ENCODE peak calls at places on chromosomes 5 and 9, in nine cellular contexts. One of them, this sample, is unnamed.

GRCh38 chr5:147234825-147235635 is at the start of gene STK32A:
- DNase-seq in upper lobe of right lung: peak
- DNase-seq in H9: peak
- DNase-seq in hypothalamus: peak
- DNase-seq in HFFc6: no peak
- DNase-seq in T-helper 2 cell: no peak
- DNase-seq in right cardiac atrium: peak
- DNase-seq in astrocyte of the cerebellum: no peak
- DNase-seq in NCI-H526: no peak
- DNase-seq in this sample: peak

GRCh38 chr5:88883566-88884434 is 816 bp upstream of the MEF2C start:
- DNase-seq in upper lobe of right lung: peak
- DNase-seq in H9: peak
- DNase-seq in hypothalamus: peak
- DNase-seq in HFFc6: peak
- DNase-seq in T-helper 2 cell: peak
- DNase-seq in right cardiac atrium: peak
- DNase-seq in astrocyte of the cerebellum: peak
- DNase-seq in NCI-H526: peak
- DNase-seq in this sample: no peak

GRCh38 chr5:159814810-159815585 is 101.3 kb upstream of the ADRA1B start:
- DNase-seq in upper lobe of right lung: no peak
- DNase-seq in H9: no peak
- DNase-seq in hypothalamus: no peak
- DNase-seq in HFFc6: no peak
- DNase-seq in T-helper 2 cell: no peak
- DNase-seq in right cardiac atrium: no peak
- DNase-seq in astrocyte of the cerebellum: no peak
- DNase-seq in NCI-H526: no peak
- DNase-seq in this sample: no peak

GRCh38 chr5:142323480-142324376 is 1.1 kb downstream of the SPRY4 start:
- DNase-seq in upper lobe of right lung: peak
- DNase-seq in H9: no peak
- DNase-seq in hypothalamus: no peak
- DNase-seq in HFFc6: peak
- DNase-seq in T-helper 2 cell: no peak
- DNase-seq in right cardiac atrium: peak
- DNase-seq in astrocyte of the cerebellum: no peak
- DNase-seq in NCI-H526: no peak
- DNase-seq in this sample: no peak

GRCh38 chr5:32231241-32231640 is 57.1 kb upstream of the GOLPH3 start:
- DNase-seq in upper lobe of right lung: no peak
- DNase-seq in H9: no peak
- DNase-seq in hypothalamus: no peak
- DNase-seq in HFFc6: no peak
- DNase-seq in T-helper 2 cell: no peak
- DNase-seq in right cardiac atrium: no peak
- DNase-seq in astrocyte of the cerebellum: no peak
- DNase-seq in NCI-H526: no peak
- DNase-seq in this sample: no peak

GRCh38 chr5:177472460-177473441 is 683 bp downstream of the DBN1 start:
- DNase-seq in upper lobe of right lung: peak
- DNase-seq in H9: no peak
- DNase-seq in hypothalamus: no peak
- DNase-seq in HFFc6: no peak
- DNase-seq in T-helper 2 cell: peak
- DNase-seq in right cardiac atrium: no peak
- DNase-seq in astrocyte of the cerebellum: no peak
- DNase-seq in NCI-H526: no peak
- DNase-seq in this sample: no peak

GRCh38 chr5:131981516-131981915 is 29.9 kb downstream of the ACSL6 start:
- DNase-seq in upper lobe of right lung: no peak
- DNase-seq in H9: no peak
- DNase-seq in hypothalamus: no peak
- DNase-seq in HFFc6: no peak
- DNase-seq in T-helper 2 cell: no peak
- DNase-seq in right cardiac atrium: no peak
- DNase-seq in astrocyte of the cerebellum: no peak
- DNase-seq in NCI-H526: no peak
- DNase-seq in this sample: no peak

GRCh38 chr5:133287500-133287899 is 235.7 kb downstream of the HSPA4 start:
- DNase-seq in upper lobe of right lung: no peak
- DNase-seq in H9: peak
- DNase-seq in hypothalamus: peak
- DNase-seq in HFFc6: no peak
- DNase-seq in T-helper 2 cell: peak
- DNase-seq in right cardiac atrium: no peak
- DNase-seq in astrocyte of the cerebellum: peak
- DNase-seq in NCI-H526: no peak
- DNase-seq in this sample: no peak

GRCh38 chr5:179680014-179680779 is 637 bp downstream of the CBY3 start:
- DNase-seq in upper lobe of right lung: no peak
- DNase-seq in H9: no peak
- DNase-seq in hypothalamus: no peak
- DNase-seq in HFFc6: no peak
- DNase-seq in T-helper 2 cell: no peak
- DNase-seq in right cardiac atrium: no peak
- DNase-seq in astrocyte of the cerebellum: no peak
- DNase-seq in NCI-H526: no peak
- DNase-seq in this sample: no peak

GRCh38 chr5:95590880-95591279 is 29.0 kb upstream of the GPR150 start:
- DNase-seq in upper lobe of right lung: no peak
- DNase-seq in H9: no peak
- DNase-seq in hypothalamus: no peak
- DNase-seq in HFFc6: no peak
- DNase-seq in T-helper 2 cell: peak
- DNase-seq in right cardiac atrium: no peak
- DNase-seq in astrocyte of the cerebellum: no peak
- DNase-seq in NCI-H526: no peak
- DNase-seq in this sample: no peak

GRCh38 chr9:21812945-21813568 is 10.6 kb downstream of the MTAP start:
- DNase-seq in upper lobe of right lung: peak
- DNase-seq in H9: peak
- DNase-seq in hypothalamus: peak
- DNase-seq in HFFc6: peak
- DNase-seq in T-helper 2 cell: peak
- DNase-seq in right cardiac atrium: peak
- DNase-seq in astrocyte of the cerebellum: peak
- DNase-seq in NCI-H526: peak
- DNase-seq in this sample: no peak

GRCh38 chr5:147081256-147081872 is 153.5 kb upstream of the STK32A start:
- DNase-seq in upper lobe of right lung: no peak
- DNase-seq in H9: no peak
- DNase-seq in hypothalamus: peak
- DNase-seq in HFFc6: no peak
- DNase-seq in T-helper 2 cell: no peak
- DNase-seq in right cardiac atrium: peak
- DNase-seq in astrocyte of the cerebellum: no peak
- DNase-seq in NCI-H526: no peak
- DNase-seq in this sample: no peak

GRCh38 chr5:132271251-132272246 is 14.1 kb downstream of the PDLIM4 start:
- DNase-seq in upper lobe of right lung: no peak
- DNase-seq in H9: peak
- DNase-seq in hypothalamus: no peak
- DNase-seq in HFFc6: no peak
- DNase-seq in T-helper 2 cell: peak
- DNase-seq in right cardiac atrium: peak
- DNase-seq in astrocyte of the cerebellum: no peak
- DNase-seq in NCI-H526: no peak
- DNase-seq in this sample: no peak

GRCh38 chr9:123834907-123835562 is 94.9 kb downstream of the DENND1A start:
- DNase-seq in upper lobe of right lung: no peak
- DNase-seq in H9: no peak
- DNase-seq in hypothalamus: no peak
- DNase-seq in HFFc6: no peak
- DNase-seq in T-helper 2 cell: peak
- DNase-seq in right cardiac atrium: no peak
- DNase-seq in astrocyte of the cerebellum: no peak
- DNase-seq in NCI-H526: no peak
- DNase-seq in this sample: no peak

GRCh38 chr5:68424799-68425537 is 209.4 kb downstream of the PIK3R1 start:
- DNase-seq in upper lobe of right lung: no peak
- DNase-seq in H9: no peak
- DNase-seq in hypothalamus: no peak
- DNase-seq in HFFc6: peak
- DNase-seq in T-helper 2 cell: peak
- DNase-seq in right cardiac atrium: no peak
- DNase-seq in astrocyte of the cerebellum: peak
- DNase-seq in NCI-H526: no peak
- DNase-seq in this sample: no peak

GRCh38 chr5:144369001-144369400 is 198.3 kb downstream of the KCTD16 start:
- DNase-seq in upper lobe of right lung: no peak
- DNase-seq in H9: no peak
- DNase-seq in hypothalamus: no peak
- DNase-seq in HFFc6: no peak
- DNase-seq in T-helper 2 cell: no peak
- DNase-seq in right cardiac atrium: no peak
- DNase-seq in astrocyte of the cerebellum: no peak
- DNase-seq in NCI-H526: no peak
- DNase-seq in this sample: no peak

This sample was measured in NCI-H1436 treated with DMSO at 0.1 percent for 48 hours.